ENCODE peak calls at places on chromosomes 13 and 19, in six cellular contexts. F is body of pancreas, U is endodermal cell, Y is WERI-Rb-1, P is thoracic aorta, K is iPS DF 6.9. M is an unnamed sample.
A peak's percentile ranks its signal among the peaks of the same experiment; 100 is the strongest.

GRCh38 chr19:2288010-2288742 is 6.2 kb upstream of the PEAK3 start:
- DNase-seq in F (no peak), U (no peak), Y (no peak), P (no peak), K (no peak), M (no peak)

GRCh38 chr19:49555600-49556411 is 24.6 kb downstream of the NOSIP start:
- DNase-seq in F (peak; percentile 94), U (peak; percentile 98), Y (peak; percentile 72), P (no peak), K (no peak), M (no peak)

GRCh38 chr19:39542198-39542597 is 2.2 kb upstream of the EID2 start:
- DNase-seq in F (no peak), U (peak; percentile 62), Y (no peak), P (no peak), K (no peak), M (no peak)

GRCh38 chr19:28586501-28586900 is 626.5 kb downstream of the UQCRFS1 start:
- DNase-seq in F (no peak), U (no peak), Y (no peak), P (no peak), K (no peak), M (no peak)

GRCh38 chr19:7013678-7014077 is 7.6 kb downstream of the MBD3L2B start:
- DNase-seq in F (no peak), U (no peak), Y (no peak), P (no peak), K (no peak), M (peak; percentile 81)

GRCh38 chr13:49667773-49668172 is 23.5 kb downstream of the EBPL start:
- DNase-seq in F (no peak), U (no peak), Y (no peak), P (no peak), K (no peak), M (no peak)

GRCh38 chr13:26482451-26483197 is 74.9 kb upstream of the WASF3 start:
- DNase-seq in F (peak; percentile 78), U (peak; percentile 93), Y (peak; percentile 89), P (peak; percentile 30), K (peak; percentile 52), M (no peak)

GRCh38 chr13:112464720-112465119 is 88.6 kb downstream of the SPACA7 start:
- DNase-seq in F (no peak), U (no peak), Y (no peak), P (no peak), K (no peak), M (no peak)

GRCh38 chr19:10237702-10238101 is 6.6 kb upstream of the S1PR2 start:
- DNase-seq in F (no peak), U (no peak), Y (no peak), P (no peak), K (no peak), M (no peak)

GRCh38 chr19:27718262-27718661 is 1494.7 kb downstream of the UQCRFS1 start:
- DNase-seq in F (no peak), U (no peak), Y (no peak), P (no peak), K (no peak), M (no peak)

GRCh38 chr19:10408511-10409291 is 5.4 kb upstream of the CDC37 start:
- DNase-seq in F (peak; percentile 73), U (no peak), Y (peak; percentile 37), P (no peak), K (no peak), M (no peak)

GRCh38 chr13:20902438-20903163 is at the start of gene XPO4:
- DNase-seq in F (peak; percentile 74), U (peak; percentile 93), Y (peak; percentile 83), P (peak; percentile 23), K (no peak), M (no peak)

GRCh38 chr13:98451676-98452105 is 125.2 kb downstream of the STK24 start:
- DNase-seq in F (peak; percentile 41), U (no peak), Y (no peak), P (peak; percentile 46), K (no peak), M (no peak)

GRCh38 chr19:10086032-10086903 is at the start of gene SHFL:
- DNase-seq in F (peak; percentile 74), U (peak; percentile 86), Y (peak; percentile 24), P (no peak), K (no peak), M (no peak)

GRCh38 chr13:98977568-98978270 is at the start of gene DOCK9:
- DNase-seq in F (peak; percentile 68), U (peak; percentile 81), Y (no peak), P (no peak), K (no peak), M (no peak)

GRCh38 chr13:44516771-44517170 is 59.4 kb downstream of the TSC22D1 start:
- DNase-seq in F (no peak), U (peak; percentile 64), Y (no peak), P (no peak), K (no peak), M (no peak)

GRCh38 chr19:50835103-50835784 is 1.9 kb upstream of the KLK15 start:
- DNase-seq in F (peak; percentile 51), U (no peak), Y (no peak), P (no peak), K (no peak), M (no peak)

GRCh38 chr19:57511484-57511883 is 11.7 kb downstream of the ZNF773 start:
- DNase-seq in F (no peak), U (no peak), Y (no peak), P (no peak), K (no peak), M (no peak)

GRCh38 chr13:50915562-50915961 is 6.0 kb downstream of the RNASEH2B start:
- DNase-seq in F (no peak), U (no peak), Y (no peak), P (no peak), K (no peak), M (no peak)

GRCh38 chr13:110610955-110611595 is 4.3 kb upstream of the NAXD start:
- DNase-seq in F (no peak), U (peak; percentile 32), Y (no peak), P (no peak), K (no peak), M (no peak)

GRCh38 chr19:20558571-20558970 is 7.0 kb downstream of the ZNF737 start:
- DNase-seq in F (no peak), U (no peak), Y (no peak), P (no peak), K (no peak), M (no peak)

GRCh38 chr13:82467626-82468025 is 1414.6 kb downstream of the SLITRK1 start:
- DNase-seq in F (no peak), U (no peak), Y (no peak), P (no peak), K (no peak), M (no peak)

GRCh38 chr19:2629491-2630351 is 72.8 kb downstream of the GNG7 start:
- DNase-seq in F (peak; percentile 62), U (no peak), Y (no peak), P (no peak), K (no peak), M (no peak)

GRCh38 chr13:50909605-50910482 is at the start of gene RNASEH2B:
- DNase-seq in F (peak; percentile 70), U (peak; percentile 89), Y (peak; percentile 69), P (peak; percentile 13), K (no peak), M (no peak)

GRCh38 chr13:29952245-29952644 is 101.8 kb upstream of the UBL3 start:
- DNase-seq in F (no peak), U (no peak), Y (no peak), P (no peak), K (no peak), M (no peak)

GRCh38 chr13:29955137-29955650 is 104.8 kb upstream of the UBL3 start:
- DNase-seq in F (no peak), U (no peak), Y (no peak), P (no peak), K (no peak), M (no peak)

GRCh38 chr13:29956771-29957170 is 106.4 kb upstream of the UBL3 start:
- DNase-seq in F (no peak), U (no peak), Y (peak; percentile 25), P (no peak), K (no peak), M (no peak)

GRCh38 chr13:29953542-29953941 is 103.1 kb upstream of the UBL3 start:
- DNase-seq in F (no peak), U (no peak), Y (no peak), P (no peak), K (no peak), M (no peak)

GRCh38 chr13:29954082-29955043 is 103.9 kb upstream of the UBL3 start:
- DNase-seq in F (no peak), U (no peak), Y (no peak), P (no peak), K (no peak), M (no peak)
- H3K27ac ChIP-seq in F (no peak overlapping the region), U (no peak overlapping the region), Y (no peak overlapping the region), P (no peak overlapping the region), K (no peak overlapping the region), M (no peak overlapping the region)

GRCh38 chr19:18229474-18229873 is 3.2 kb upstream of the PDE4C start:
- DNase-seq in F (no peak), U (no peak), Y (no peak), P (no peak), K (no peak), M (no peak)

GRCh38 chr19:18232540-18233223 is 6.4 kb upstream of the PDE4C start:
- DNase-seq in F (no peak), U (peak; percentile 93), Y (peak; percentile 88), P (no peak), K (no peak), M (no peak)

GRCh38 chr19:18229915-18230314 is 3.7 kb upstream of the PDE4C start:
- DNase-seq in F (no peak), U (no peak), Y (no peak), P (no peak), K (no peak), M (no peak)

GRCh38 chr19:18231775-18232174 is 5.5 kb upstream of the PDE4C start:
- DNase-seq in F (no peak), U (peak; percentile 56), Y (peak; percentile 84), P (no peak), K (no peak), M (no peak)

GRCh38 chr19:18230941-18231734 is 4.9 kb upstream of the PDE4C start:
- DNase-seq in F (no peak), U (peak; percentile 66), Y (no peak), P (no peak), K (no peak), M (no peak)
- H3K27ac ChIP-seq in F (no peak overlapping the region), U (no peak overlapping the region), Y (peak overlapping the region; percentile 61), P (no peak overlapping the region), K (no peak overlapping the region), M (no peak overlapping the region)

DNA sequence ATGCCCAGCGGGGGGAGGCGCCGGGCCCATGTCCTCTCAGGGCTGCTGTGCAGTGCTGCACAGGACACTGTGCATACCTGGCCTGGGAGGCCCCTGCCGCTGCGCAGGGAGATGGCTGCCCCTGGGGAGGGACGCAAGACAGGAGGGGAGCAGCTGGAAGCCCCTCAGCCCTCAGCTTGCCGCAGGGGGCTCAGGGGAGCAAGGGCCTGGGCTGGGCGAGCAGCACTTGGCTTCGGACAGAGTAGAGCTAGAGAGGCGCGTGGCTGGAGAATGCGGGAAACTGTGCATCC is 10.9 kb downstream of the CHERP start:
- DNase-seq in F (no peak), U (no peak), Y (no peak), P (no peak), K (no peak), M (no peak)
- H3K27ac ChIP-seq in F (no peak overlapping the region), U (no peak overlapping the region), Y (no peak overlapping the region), P (no peak overlapping the region), K (no peak overlapping the region), M (no peak overlapping the region)

DNA sequence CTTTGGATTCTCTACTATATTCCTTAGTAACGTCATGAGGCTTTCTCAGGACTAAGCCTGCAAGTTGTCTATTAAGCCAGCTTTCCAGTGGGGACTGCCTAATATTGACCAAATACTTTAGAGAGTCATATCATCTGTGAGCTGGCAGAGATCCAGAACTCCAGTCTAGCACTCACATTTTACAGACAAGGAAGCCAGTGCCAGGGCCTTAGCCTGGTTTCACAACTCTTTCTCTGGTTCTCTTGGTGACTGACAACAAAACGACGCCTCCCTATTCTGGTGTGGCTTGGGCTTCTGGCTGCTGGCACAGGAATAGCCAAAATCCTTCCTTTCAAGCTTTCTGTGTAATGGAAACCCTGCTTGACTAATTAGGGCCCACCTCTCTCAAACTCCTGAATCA is 75.0 kb upstream of the UBL3 start:
- DNase-seq in F (peak; percentile 98), U (no peak), Y (no peak), P (peak; percentile 90), K (no peak), M (peak; percentile 78)
- H3K27ac ChIP-seq in F (peak overlapping the region; percentile 95), U (no peak overlapping the region), Y (no peak overlapping the region), P (peak overlapping the region; percentile 94), K (no peak overlapping the region), M (peak overlapping the region; percentile 83)